ENCODE peak calls at places on chromosomes 12 and 14, in eight cellular contexts. One of them, this sample, is unnamed.

GRCh38 chr14:24310387-24310665 is 386 bp downstream of the LTB4R2 start:
- DNase-seq in fibroblast of lung: no peak
- DNase-seq in aorta: no peak
- DNase-seq in SW480: no peak
- DNase-seq in RCC 7860: no peak
- DNase-seq in central memory CD8-positive, alpha-beta T cell: no peak
- DNase-seq in MV-4-11: no peak
- DNase-seq in amygdala: no peak
- DNase-seq in this sample: no peak

GRCh38 chr14:74510955-74511354 is 17.4 kb downstream of the ISCA2 start:
- DNase-seq in aorta: peak
- DNase-seq in fibroblast of lung: peak
- DNase-seq in amygdala: no peak
- DNase-seq in MV-4-11: no peak
- DNase-seq in central memory CD8-positive, alpha-beta T cell: no peak
- DNase-seq in RCC 7860: no peak
- DNase-seq in SW480: no peak
- DNase-seq in this sample: no peak

GRCh38 chr12:13234045-13234641 is 37.6 kb downstream of the EMP1 start:
- DNase-seq in fibroblast of lung: peak
- DNase-seq in central memory CD8-positive, alpha-beta T cell: no peak
- DNase-seq in RCC 7860: peak
- DNase-seq in amygdala: peak
- DNase-seq in MV-4-11: peak
- DNase-seq in aorta: no peak
- DNase-seq in SW480: peak
- DNase-seq in this sample: no peak

GRCh38 chr12:91989143-91989542 is 156.5 kb downstream of the BTG1 start:
- DNase-seq in MV-4-11: no peak
- DNase-seq in aorta: no peak
- DNase-seq in fibroblast of lung: no peak
- DNase-seq in RCC 7860: no peak
- DNase-seq in amygdala: no peak
- DNase-seq in central memory CD8-positive, alpha-beta T cell: no peak
- DNase-seq in SW480: no peak
- DNase-seq in this sample: no peak

GRCh38 chr14:65251213-65251612 is 148.9 kb upstream of the MAX start:
- DNase-seq in fibroblast of lung: peak
- DNase-seq in MV-4-11: peak
- DNase-seq in aorta: no peak
- DNase-seq in amygdala: no peak
- DNase-seq in SW480: no peak
- DNase-seq in central memory CD8-positive, alpha-beta T cell: no peak
- DNase-seq in RCC 7860: peak
- DNase-seq in this sample: no peak

GRCh38 chr12:32437095-32437515 is 37.7 kb downstream of the FGD4 start:
- DNase-seq in MV-4-11: no peak
- DNase-seq in amygdala: no peak
- DNase-seq in central memory CD8-positive, alpha-beta T cell: no peak
- DNase-seq in aorta: no peak
- DNase-seq in RCC 7860: peak
- DNase-seq in fibroblast of lung: peak
- DNase-seq in SW480: peak
- DNase-seq in this sample: no peak

GRCh38 chr12:47736877-47737676 is 11.8 kb upstream of the ENDOU start:
- DNase-seq in aorta: peak
- DNase-seq in fibroblast of lung: peak
- DNase-seq in RCC 7860: no peak
- DNase-seq in MV-4-11: no peak
- DNase-seq in central memory CD8-positive, alpha-beta T cell: no peak
- DNase-seq in SW480: no peak
- DNase-seq in amygdala: peak
- DNase-seq in this sample: no peak

GRCh38 chr12:8681129-8681902 is 16.5 kb upstream of the RIMKLB start:
- DNase-seq in amygdala: no peak
- DNase-seq in central memory CD8-positive, alpha-beta T cell: no peak
- DNase-seq in SW480: peak
- DNase-seq in fibroblast of lung: peak
- DNase-seq in MV-4-11: no peak
- DNase-seq in RCC 7860: no peak
- DNase-seq in aorta: no peak
- DNase-seq in this sample: no peak

GRCh38 chr14:20215196-20215595 is 8.3 kb upstream of the OR11H6 start:
- DNase-seq in central memory CD8-positive, alpha-beta T cell: no peak
- DNase-seq in fibroblast of lung: no peak
- DNase-seq in aorta: no peak
- DNase-seq in amygdala: no peak
- DNase-seq in RCC 7860: no peak
- DNase-seq in SW480: no peak
- DNase-seq in MV-4-11: no peak
- DNase-seq in this sample: no peak

GRCh38 chr14:90114554-90114953 is 52.8 kb downstream of the KCNK13 start:
- DNase-seq in amygdala: no peak
- DNase-seq in aorta: no peak
- DNase-seq in fibroblast of lung: no peak
- DNase-seq in RCC 7860: no peak
- DNase-seq in MV-4-11: no peak
- DNase-seq in SW480: no peak
- DNase-seq in central memory CD8-positive, alpha-beta T cell: no peak
- DNase-seq in this sample: no peak

GRCh38 chr14:65142429-65142828 is 40.1 kb upstream of the MAX start:
- DNase-seq in aorta: no peak
- DNase-seq in MV-4-11: no peak
- DNase-seq in SW480: no peak
- DNase-seq in fibroblast of lung: no peak
- DNase-seq in central memory CD8-positive, alpha-beta T cell: no peak
- DNase-seq in RCC 7860: no peak
- DNase-seq in amygdala: no peak
- DNase-seq in this sample: no peak

GRCh38 chr12:90055071-90055470 is 346.4 kb upstream of the ATP2B1 start:
- DNase-seq in amygdala: no peak
- DNase-seq in MV-4-11: no peak
- DNase-seq in aorta: no peak
- DNase-seq in SW480: no peak
- DNase-seq in fibroblast of lung: no peak
- DNase-seq in central memory CD8-positive, alpha-beta T cell: no peak
- DNase-seq in RCC 7860: no peak
- DNase-seq in this sample: no peak

GRCh38 chr12:51863921-51864700 is 15.6 kb upstream of the FIGNL2 start:
- DNase-seq in aorta: peak
- DNase-seq in fibroblast of lung: peak
- DNase-seq in amygdala: peak
- DNase-seq in RCC 7860: no peak
- DNase-seq in central memory CD8-positive, alpha-beta T cell: no peak
- DNase-seq in SW480: peak
- DNase-seq in MV-4-11: no peak
- DNase-seq in this sample: no peak

GRCh38 chr14:64741961-64742360 is 37.7 kb downstream of the PLEKHG3 start:
- DNase-seq in aorta: no peak
- DNase-seq in RCC 7860: no peak
- DNase-seq in SW480: no peak
- DNase-seq in amygdala: no peak
- DNase-seq in fibroblast of lung: no peak
- DNase-seq in MV-4-11: no peak
- DNase-seq in central memory CD8-positive, alpha-beta T cell: no peak
- DNase-seq in this sample: no peak

GRCh38 chr14:76576047-76576741 is 185.1 kb upstream of the VASH1 start:
- DNase-seq in central memory CD8-positive, alpha-beta T cell: no peak
- DNase-seq in RCC 7860: no peak
- DNase-seq in SW480: no peak
- DNase-seq in aorta: no peak
- DNase-seq in MV-4-11: no peak
- DNase-seq in fibroblast of lung: peak
- DNase-seq in amygdala: no peak
- DNase-seq in this sample: no peak

GRCh38 chr12:115922952-115923564 is 354.4 kb downstream of the MED13L start:
- DNase-seq in fibroblast of lung: no peak
- DNase-seq in amygdala: no peak
- DNase-seq in SW480: peak
- DNase-seq in central memory CD8-positive, alpha-beta T cell: no peak
- DNase-seq in MV-4-11: peak
- DNase-seq in aorta: no peak
- DNase-seq in RCC 7860: no peak
- DNase-seq in this sample: no peak

GRCh38 chr14:77100961-77101360 is 2.9 kb downstream of the CIPC start:
- DNase-seq in MV-4-11: no peak
- DNase-seq in aorta: no peak
- DNase-seq in fibroblast of lung: no peak
- DNase-seq in amygdala: no peak
- DNase-seq in RCC 7860: no peak
- DNase-seq in central memory CD8-positive, alpha-beta T cell: no peak
- DNase-seq in SW480: no peak
- DNase-seq in this sample: no peak

GRCh38 chr12:94148841-94149780 is 734 bp downstream of the PLXNC1 start:
- DNase-seq in amygdala: peak
- DNase-seq in aorta: peak
- DNase-seq in fibroblast of lung: peak
- DNase-seq in RCC 7860: no peak
- DNase-seq in MV-4-11: peak
- DNase-seq in SW480: peak
- DNase-seq in central memory CD8-positive, alpha-beta T cell: peak
- DNase-seq in this sample: no peak

GRCh38 chr12:88805286-88805685 is 225.0 kb upstream of the KITLG start:
- DNase-seq in SW480: no peak
- DNase-seq in aorta: no peak
- DNase-seq in central memory CD8-positive, alpha-beta T cell: no peak
- DNase-seq in amygdala: no peak
- DNase-seq in MV-4-11: peak
- DNase-seq in RCC 7860: no peak
- DNase-seq in fibroblast of lung: no peak
- DNase-seq in this sample: no peak

GRCh38 chr14:68295316-68295816 is 475.8 kb downstream of the RAD51B start:
- DNase-seq in MV-4-11: no peak
- DNase-seq in amygdala: no peak
- DNase-seq in central memory CD8-positive, alpha-beta T cell: no peak
- DNase-seq in aorta: no peak
- DNase-seq in SW480: peak
- DNase-seq in fibroblast of lung: no peak
- DNase-seq in RCC 7860: no peak
- DNase-seq in this sample: no peak

GRCh38 chr12:69900720-69901131 is 75.7 kb downstream of the MYRFL start:
- DNase-seq in central memory CD8-positive, alpha-beta T cell: peak
- DNase-seq in aorta: peak
- DNase-seq in amygdala: peak
- DNase-seq in RCC 7860: peak
- DNase-seq in fibroblast of lung: peak
- DNase-seq in MV-4-11: peak
- DNase-seq in SW480: peak
- DNase-seq in this sample: peak

GRCh38 chr12:63302269-63302940 is 151.4 kb upstream of the AVPR1A start:
- DNase-seq in central memory CD8-positive, alpha-beta T cell: no peak
- DNase-seq in RCC 7860: no peak
- DNase-seq in aorta: no peak
- DNase-seq in amygdala: no peak
- DNase-seq in fibroblast of lung: no peak
- DNase-seq in MV-4-11: no peak
- DNase-seq in SW480: peak
- DNase-seq in this sample: no peak

GRCh38 chr12:124754949-124755800 is 108.5 kb downstream of the SCARB1 start:
- DNase-seq in amygdala: peak
- DNase-seq in MV-4-11: peak
- DNase-seq in central memory CD8-positive, alpha-beta T cell: peak
- DNase-seq in fibroblast of lung: peak
- DNase-seq in SW480: no peak
- DNase-seq in aorta: peak
- DNase-seq in RCC 7860: no peak
- DNase-seq in this sample: no peak

GRCh38 chr14:49505026-49505766 is 81.0 kb downstream of the RPS29 start:
- DNase-seq in amygdala: no peak
- DNase-seq in MV-4-11: no peak
- DNase-seq in central memory CD8-positive, alpha-beta T cell: no peak
- DNase-seq in aorta: no peak
- DNase-seq in SW480: peak
- DNase-seq in RCC 7860: peak
- DNase-seq in fibroblast of lung: peak
- DNase-seq in this sample: no peak

GRCh38 chr12:79983969-79984629 is 49.2 kb upstream of the PPP1R12A start:
- DNase-seq in fibroblast of lung: peak
- DNase-seq in amygdala: no peak
- DNase-seq in central memory CD8-positive, alpha-beta T cell: no peak
- DNase-seq in MV-4-11: no peak
- DNase-seq in SW480: no peak
- DNase-seq in aorta: no peak
- DNase-seq in RCC 7860: peak
- DNase-seq in this sample: no peak

GRCh38 chr12:122499991-122500684 is 594 bp downstream of the ZCCHC8 start:
- DNase-seq in amygdala: no peak
- DNase-seq in MV-4-11: peak
- DNase-seq in SW480: peak
- DNase-seq in RCC 7860: peak
- DNase-seq in fibroblast of lung: peak
- DNase-seq in central memory CD8-positive, alpha-beta T cell: peak
- DNase-seq in aorta: peak
- DNase-seq in this sample: no peak

GRCh38 chr12:51997156-51997555 is 9.6 kb upstream of the TAMALIN start:
- DNase-seq in central memory CD8-positive, alpha-beta T cell: no peak
- DNase-seq in amygdala: no peak
- DNase-seq in aorta: no peak
- DNase-seq in fibroblast of lung: no peak
- DNase-seq in MV-4-11: no peak
- DNase-seq in RCC 7860: no peak
- DNase-seq in SW480: no peak
- DNase-seq in this sample: no peak

GRCh38 chr12:53983580-53984572 is 1.1 kb upstream of the HOXC10 start:
- DNase-seq in central memory CD8-positive, alpha-beta T cell: no peak
- DNase-seq in MV-4-11: peak
- DNase-seq in amygdala: no peak
- DNase-seq in SW480: no peak
- DNase-seq in RCC 7860: no peak
- DNase-seq in fibroblast of lung: no peak
- DNase-seq in aorta: no peak
- DNase-seq in this sample: no peak

GRCh38 chr12:113021500-113021899 is 35.0 kb upstream of the DTX1 start:
- DNase-seq in fibroblast of lung: no peak
- DNase-seq in aorta: no peak
- DNase-seq in RCC 7860: no peak
- DNase-seq in SW480: no peak
- DNase-seq in MV-4-11: no peak
- DNase-seq in amygdala: no peak
- DNase-seq in central memory CD8-positive, alpha-beta T cell: no peak
- DNase-seq in this sample: no peak

GRCh38 chr14:24965934-24966593 is 83.9 kb downstream of the STXBP6 start:
- DNase-seq in aorta: no peak
- DNase-seq in RCC 7860: peak
- DNase-seq in SW480: no peak
- DNase-seq in central memory CD8-positive, alpha-beta T cell: no peak
- DNase-seq in fibroblast of lung: peak
- DNase-seq in amygdala: no peak
- DNase-seq in MV-4-11: peak
- DNase-seq in this sample: no peak

GRCh38 chr14:81536125-81536771 is 2.6 kb upstream of the SEL1L start:
- DNase-seq in RCC 7860: no peak
- DNase-seq in SW480: no peak
- DNase-seq in central memory CD8-positive, alpha-beta T cell: no peak
- DNase-seq in amygdala: no peak
- DNase-seq in aorta: no peak
- DNase-seq in MV-4-11: no peak
- DNase-seq in fibroblast of lung: no peak
- DNase-seq in this sample: no peak

GRCh38 chr12:101759396-101760047 is 20.3 kb upstream of the SYCP3 start:
- DNase-seq in MV-4-11: no peak
- DNase-seq in fibroblast of lung: peak
- DNase-seq in RCC 7860: peak
- DNase-seq in amygdala: no peak
- DNase-seq in central memory CD8-positive, alpha-beta T cell: no peak
- DNase-seq in aorta: no peak
- DNase-seq in SW480: peak
- DNase-seq in this sample: no peak

This sample was measured in activated T-helper 1 cell treated with anti-CD3 and anti-CD28 coated beads, Interleukin-2, amount 50 U/mL, for 16 hours.